ENCODE peak calls at places on chromosomes 12 and 14, in seven cellular contexts. R, Z, L, T, A, C and D are unnamed samples.

GRCh38 chr12:25744334-25744733 is 191.3 kb upstream of the LMNTD1 start:
- DNase-seq in R (no peak), T (no peak), L (no peak), Z (no peak), A (no peak), C (no peak), D (no peak)

GRCh38 chr12:27583057-27583797 is 59.2 kb downstream of the PPFIBP1 start:
- DNase-seq in R (no peak), T (no peak), L (no peak), A (no peak), Z (no peak), C (no peak), D (no peak)

GRCh38 chr14:67453575-67454300 is 34.8 kb downstream of the TMEM229B start:
- DNase-seq in T (no peak), Z (no peak), L (no peak), A (no peak), R (no peak), C (no peak), D (no peak)

GRCh38 chr14:102906616-102907302 is 15.7 kb upstream of the AMN start:
- DNase-seq in A (no peak), T (no peak), C (no peak), L (no peak), Z (no peak), R (no peak), D (no peak)

GRCh38 chr14:37037636-37038387 is 134.6 kb downstream of the SLC25A21 start:
- DNase-seq in R (no peak), C (no peak), T (no peak), Z (no peak), L (no peak), A (no peak), D (no peak)

GRCh38 chr12:54981796-54982195 is 2.8 kb downstream of the TESPA1 start:
- DNase-seq in C (peak; percentile 28), L (no peak), Z (no peak), R (no peak), A (no peak), T (no peak), D (peak; percentile 31)

GRCh38 chr14:56855891-56856461 is 45.7 kb upstream of the OTX2 start:
- DNase-seq in Z (no peak), T (no peak), A (no peak), C (no peak), R (peak; percentile 90), L (no peak), D (no peak)

GRCh38 chr14:26282578-26282977 is 315.3 kb downstream of the NOVA1 start:
- DNase-seq in T (no peak), L (no peak), C (no peak), R (no peak), A (no peak), Z (no peak), D (no peak)

GRCh38 chr12:115473257-115473956 is 789.4 kb upstream of the TBX3 start:
- DNase-seq in A (no peak), R (no peak), L (no peak), C (no peak), Z (no peak), T (no peak), D (no peak)

GRCh38 chr12:90630006-90630405 is 325.0 kb downstream of the CCER1 start:
- DNase-seq in T (no peak), C (no peak), Z (no peak), A (no peak), R (no peak), L (no peak), D (no peak)

GRCh38 chr14:53011053-53011462 is 60.2 kb upstream of the FERMT2 start:
- DNase-seq in L (no peak), T (no peak), Z (no peak), R (peak; percentile 56), A (peak; percentile 57), C (no peak), D (no peak)

GRCh38 chr14:77258566-77258965 is 12.4 kb downstream of the NGB start:
- DNase-seq in Z (no peak), R (no peak), A (no peak), L (no peak), T (no peak), C (no peak), D (no peak)

GRCh38 chr12:120092531-120093335 is 23.8 kb downstream of the RAB35 start:
- DNase-seq in A (no peak), R (no peak), C (no peak), Z (no peak), T (no peak), L (no peak), D (no peak)

GRCh38 chr12:66861157-66861750 is 182.4 kb upstream of the GRIP1 start:
- DNase-seq in T (peak; percentile 63), A (peak; percentile 22), C (peak; percentile 17), Z (peak; percentile 82), R (peak; percentile 58), L (peak; percentile 39), D (peak; percentile 20)

GRCh38 chr12:70240677-70241076 is 2.6 kb upstream of the CNOT2 start:
- DNase-seq in Z (no peak), A (no peak), C (no peak), T (no peak), R (no peak), L (no peak), D (no peak)

GRCh38 chr14:20657216-20658211 is 16.0 kb upstream of the OR6S1 start:
- DNase-seq in L (no peak), T (no peak), R (no peak), Z (no peak), C (no peak), A (no peak), D (no peak)

GRCh38 chr14:54699735-54700134 is 132.8 kb downstream of the SAMD4A start:
- DNase-seq in L (no peak), Z (no peak), T (no peak), C (no peak), A (no peak), R (no peak), D (no peak)

GRCh38 chr12:79083181-79083580 is 218.6 kb downstream of the SYT1 start:
- DNase-seq in L (no peak), R (no peak), T (no peak), Z (no peak), A (no peak), C (no peak), D (no peak)

GRCh38 chr12:66087365-66087943 is 43.1 kb downstream of the LLPH start:
- DNase-seq in T (peak; percentile 25), C (peak; percentile 32), L (peak; percentile 6), R (peak; percentile 46), A (peak; percentile 57), Z (peak; percentile 62), D (peak; percentile 52)

GRCh38 chr12:24222968-24223367 is 273.5 kb upstream of the SOX5 start:
- DNase-seq in C (no peak), R (no peak), Z (no peak), L (no peak), T (no peak), A (peak; percentile 36), D (no peak)

GRCh38 chr12:104494137-104494815 is 37.5 kb downstream of the CHST11 start:
- DNase-seq in C (no peak), Z (no peak), A (no peak), R (no peak), T (peak; percentile 40), L (peak; percentile 43), D (no peak)

GRCh38 chr12:11497995-11498394 is 102.6 kb upstream of the PRB2 start:
- DNase-seq in R (no peak), L (no peak), A (no peak), T (no peak), Z (no peak), C (no peak), D (no peak)

GRCh38 chr12:129839679-129840078 is 64.1 kb downstream of the TMEM132D start:
- DNase-seq in C (no peak), T (no peak), A (peak; percentile 40), Z (no peak), R (no peak), L (no peak), D (no peak)

GRCh38 chr14:76576047-76576741 is 185.1 kb upstream of the VASH1 start:
- DNase-seq in A (peak; percentile 7), C (no peak), Z (no peak), L (no peak), T (no peak), R (no peak), D (no peak)